ENCODE peak calls at places on chromosomes 2 and 18, in nine cellular contexts. B is A549, L is choroid plexus epithelial cell, J is left cardiac atrium, K is SJCRH30, Q is mammary epithelial cell, P is ELF-1, E is chondrocyte, C is GM18507. R is an unnamed sample.

GRCh38 chr2:1758774-1759610 is 14.7 kb upstream of the PXDN start:
- DNase-seq in C (no peak), E (no peak), B (no peak), J (no peak), Q (no peak), P (no peak), L (no peak), K (no peak), R (no peak)

GRCh38 chr2:98623657-98624056 is 15.3 kb downstream of the UNC50 start:
- DNase-seq in Q (no peak), E (no peak), B (no peak), L (peak), P (no peak), C (no peak), K (no peak), J (peak), R (peak)

GRCh38 chr2:10141736-10142639 is 19.4 kb downstream of the RRM2 start:
- DNase-seq in K (peak), C (no peak), B (no peak), J (no peak), E (peak), L (peak), Q (no peak), P (peak), R (no peak)

GRCh38 chr2:2756886-2757285 is 425.8 kb upstream of the MYT1L start:
- DNase-seq in B (no peak), Q (no peak), C (no peak), K (no peak), P (no peak), J (no peak), L (no peak), E (no peak), R (no peak)

GRCh38 chr2:236703310-236703709 is 133.7 kb downstream of the ACKR3 start:
- DNase-seq in L (no peak), J (no peak), C (no peak), B (no peak), E (no peak), K (no peak), P (no peak), Q (no peak), R (no peak)

GRCh38 chr2:128214866-128215460 is 103.7 kb downstream of the HS6ST1 start:
- DNase-seq in L (no peak), B (no peak), C (no peak), P (no peak), Q (no peak), E (no peak), J (no peak), K (no peak), R (no peak)

GRCh38 chr18:50306944-50307343 is 19.5 kb upstream of the CXXC1 start:
- DNase-seq in J (no peak), Q (no peak), K (no peak), P (peak), L (peak), B (no peak), C (no peak), E (no peak), R (no peak)

GRCh38 chr2:172811027-172811426 is 75.4 kb downstream of the RAPGEF4 start:
- DNase-seq in E (no peak), B (no peak), C (no peak), K (peak), P (no peak), Q (no peak), L (peak), J (no peak), R (peak)

GRCh38 chr2:5696351-5696740 is 4.2 kb downstream of the SOX11 start:
- DNase-seq in K (peak), Q (no peak), J (no peak), L (no peak), P (peak), E (no peak), B (no peak), C (no peak), R (no peak)

GRCh38 chr18:31204169-31204568 is 41.5 kb upstream of the DSC1 start:
- DNase-seq in B (no peak), L (no peak), P (no peak), C (no peak), Q (no peak), J (no peak), E (no peak), K (no peak), R (no peak)

GRCh38 chr2:41717883-41718282 is 329.9 kb upstream of the PKDCC start:
- DNase-seq in J (no peak), P (no peak), L (no peak), C (no peak), K (no peak), B (no peak), Q (peak), E (no peak), R (no peak)

GRCh38 chr18:55381277-55381676 is 206.7 kb downstream of the TCF4 start:
- DNase-seq in B (no peak), C (no peak), Q (peak), E (no peak), K (no peak), P (no peak), J (no peak), L (peak), R (no peak)

GRCh38 chr2:147469471-147469870 is 375.4 kb upstream of the ACVR2A start:
- DNase-seq in Q (no peak), P (peak), L (peak), C (no peak), K (no peak), B (no peak), E (no peak), J (no peak), R (no peak)

GRCh38 chr18:44679912-44680270 is 797 bp upstream of the SETBP1 start:
- DNase-seq in P (no peak), C (no peak), J (peak), B (peak), E (no peak), L (peak), Q (peak), K (peak), R (peak)

GRCh38 chr2:205563646-205564045 is 118.7 kb upstream of the NRP2 start:
- DNase-seq in J (peak), E (no peak), K (peak), L (peak), C (no peak), B (peak), Q (no peak), P (peak), R (no peak)

GRCh38 chr2:200148366-200148765 is 158.1 kb upstream of the SPATS2L start:
- DNase-seq in Q (no peak), K (peak), B (no peak), E (no peak), P (no peak), J (no peak), C (no peak), L (no peak), R (no peak)

GRCh38 chr2:101823849-101824248 is 126.3 kb downstream of the MAP4K4 start:
- DNase-seq in K (no peak), P (no peak), B (no peak), Q (peak), J (no peak), L (peak), E (no peak), C (no peak), R (no peak)

GRCh38 chr2:23520256-23520655 is 135.3 kb downstream of the KLHL29 start:
- DNase-seq in L (no peak), J (no peak), Q (peak), C (no peak), K (peak), E (no peak), B (no peak), P (peak), R (no peak)

GRCh38 chr18:23399067-23399466 is 54.0 kb upstream of the RIOK3 start:
- DNase-seq in P (no peak), C (no peak), K (no peak), B (no peak), J (no peak), L (no peak), E (no peak), Q (no peak), R (no peak)

GRCh38 chr18:50870138-50870845 is 8.6 kb upstream of the ME2 start:
- DNase-seq in E (no peak), L (peak), K (peak), P (no peak), B (no peak), C (no peak), Q (peak), J (no peak), R (no peak)

GRCh38 chr2:130819915-130820861 is 16.5 kb upstream of the ARHGEF4 start:
- DNase-seq in P (peak), C (no peak), Q (no peak), K (no peak), B (no peak), L (no peak), E (peak), J (no peak), R (peak)

GRCh38 chr2:46032161-46032813 is 264.9 kb upstream of the EPAS1 start:
- DNase-seq in C (no peak), B (no peak), E (no peak), J (peak), K (no peak), L (no peak), Q (no peak), P (no peak), R (peak)

GRCh38 chr18:63325086-63325686 is 5.6 kb upstream of the BCL2 start:
- DNase-seq in J (no peak), P (no peak), K (no peak), C (no peak), B (no peak), Q (no peak), L (no peak), E (no peak), R (no peak)

GRCh38 chr2:8526403-8526696 is 155.5 kb upstream of the ID2 start:
- DNase-seq in K (no peak), E (no peak), C (no peak), J (no peak), L (no peak), Q (no peak), B (no peak), P (no peak), R (no peak)

GRCh38 chr18:11689031-11689971 is at the start of gene GNAL:
- DNase-seq in J (peak), K (peak), L (peak), B (peak), C (peak), E (no peak), P (peak), Q (peak), R (peak)

GRCh38 chr2:118123561-118124232 is 35.4 kb downstream of the INSIG2 start:
- DNase-seq in K (no peak), J (peak), P (no peak), Q (peak), E (no peak), C (no peak), B (peak), L (peak), R (no peak)

GRCh38 chr2:9008951-9009664 is 5.6 kb upstream of the MBOAT2 start:
- DNase-seq in L (peak), P (no peak), C (no peak), E (no peak), B (no peak), Q (no peak), K (no peak), J (no peak), R (peak)

GRCh38 chr18:79872852-79873444 is 75.2 kb downstream of the KCNG2 start:
- DNase-seq in Q (no peak), K (no peak), B (no peak), L (no peak), C (no peak), P (no peak), E (peak), J (no peak), R (no peak)

GRCh38 chr18:74529378-74529777 is 4.9 kb upstream of the CNDP1 start:
- DNase-seq in C (no peak), L (no peak), K (no peak), Q (no peak), P (no peak), E (no peak), J (no peak), B (no peak), R (no peak)

GRCh38 chr2:241218131-241219029 is 29.9 kb downstream of the ANO7 start:
- DNase-seq in B (peak), L (peak), J (peak), C (peak), P (peak), Q (peak), K (peak), E (peak), R (peak)

GRCh38 chr2:68463287-68463877 is 3.7 kb downstream of the FBXO48 start:
- DNase-seq in C (no peak), L (peak), P (no peak), E (no peak), Q (peak), J (no peak), K (peak), B (peak), R (peak)